ENCODE peak calls at places on chromosomes 12 and 14, in seven cellular contexts. One of them, this sample, is unnamed.

GRCh38 chr12:28415755-28416154 is 225.5 kb downstream of the CCDC91 start:
- DNase-seq in H9: no peak
- DNase-seq in CD8-positive, alpha-beta T cell: no peak
- DNase-seq in CD8-positive, alpha-beta memory T cell: no peak
- DNase-seq in IMR-90: peak
- DNase-seq in aorta: no peak
- DNase-seq in effector memory CD4-positive, alpha-beta T cell: no peak
- DNase-seq in this sample: no peak

GRCh38 chr14:104146651-104147345 is 8.4 kb downstream of the KIF26A start:
- DNase-seq in H9: peak
- DNase-seq in CD8-positive, alpha-beta T cell: no peak
- DNase-seq in CD8-positive, alpha-beta memory T cell: peak
- DNase-seq in IMR-90: no peak
- DNase-seq in aorta: peak
- DNase-seq in effector memory CD4-positive, alpha-beta T cell: no peak
- DNase-seq in this sample: no peak

GRCh38 chr12:121005346-121005815 is 10.9 kb downstream of the C12orf43 start:
- DNase-seq in H9: peak
- DNase-seq in CD8-positive, alpha-beta T cell: peak
- DNase-seq in CD8-positive, alpha-beta memory T cell: peak
- DNase-seq in IMR-90: peak
- DNase-seq in aorta: no peak
- DNase-seq in effector memory CD4-positive, alpha-beta T cell: no peak
- DNase-seq in this sample: no peak

GRCh38 chr12:78878866-78879265 is 14.3 kb downstream of the SYT1 start:
- DNase-seq in H9: no peak
- DNase-seq in CD8-positive, alpha-beta T cell: no peak
- DNase-seq in CD8-positive, alpha-beta memory T cell: no peak
- DNase-seq in IMR-90: no peak
- DNase-seq in aorta: no peak
- DNase-seq in effector memory CD4-positive, alpha-beta T cell: no peak
- DNase-seq in this sample: no peak

GRCh38 chr14:69606816-69607215 is 4.6 kb upstream of the SUSD6 start:
- DNase-seq in H9: no peak
- DNase-seq in CD8-positive, alpha-beta T cell: no peak
- DNase-seq in CD8-positive, alpha-beta memory T cell: no peak
- DNase-seq in IMR-90: no peak
- DNase-seq in aorta: no peak
- DNase-seq in effector memory CD4-positive, alpha-beta T cell: no peak
- DNase-seq in this sample: no peak

GRCh38 chr12:58564721-58565120 is 355.6 kb downstream of the LRIG3 start:
- DNase-seq in H9: no peak
- DNase-seq in CD8-positive, alpha-beta T cell: no peak
- DNase-seq in CD8-positive, alpha-beta memory T cell: no peak
- DNase-seq in IMR-90: peak
- DNase-seq in aorta: no peak
- DNase-seq in effector memory CD4-positive, alpha-beta T cell: no peak
- DNase-seq in this sample: no peak

GRCh38 chr12:14510574-14510973 is 57.1 kb downstream of the PLBD1 start:
- DNase-seq in H9: no peak
- DNase-seq in CD8-positive, alpha-beta T cell: no peak
- DNase-seq in CD8-positive, alpha-beta memory T cell: no peak
- DNase-seq in IMR-90: no peak
- DNase-seq in aorta: no peak
- DNase-seq in effector memory CD4-positive, alpha-beta T cell: no peak
- DNase-seq in this sample: no peak

GRCh38 chr12:34393821-34394150 is 371.5 kb downstream of the ALG10 start:
- DNase-seq in H9: no peak
- DNase-seq in CD8-positive, alpha-beta T cell: peak
- DNase-seq in CD8-positive, alpha-beta memory T cell: peak
- DNase-seq in IMR-90: no peak
- DNase-seq in aorta: peak
- DNase-seq in effector memory CD4-positive, alpha-beta T cell: no peak
- DNase-seq in this sample: no peak

GRCh38 chr14:105167303-105168092 is 1.1 kb downstream of the JAG2 start:
- DNase-seq in H9: peak
- DNase-seq in CD8-positive, alpha-beta T cell: no peak
- DNase-seq in CD8-positive, alpha-beta memory T cell: no peak
- DNase-seq in IMR-90: no peak
- DNase-seq in aorta: no peak
- DNase-seq in effector memory CD4-positive, alpha-beta T cell: no peak
- DNase-seq in this sample: no peak
- H3K27ac ChIP-seq in H9: no peak
- H3K27ac ChIP-seq in CD8-positive, alpha-beta T cell: no peak
- H3K27ac ChIP-seq in CD8-positive, alpha-beta memory T cell: no peak
- H3K27ac ChIP-seq in IMR-90: no peak
- H3K27ac ChIP-seq in aorta: no peak
- H3K27ac ChIP-seq in effector memory CD4-positive, alpha-beta T cell: no peak
- H3K27ac ChIP-seq in this sample: no peak

DNA sequence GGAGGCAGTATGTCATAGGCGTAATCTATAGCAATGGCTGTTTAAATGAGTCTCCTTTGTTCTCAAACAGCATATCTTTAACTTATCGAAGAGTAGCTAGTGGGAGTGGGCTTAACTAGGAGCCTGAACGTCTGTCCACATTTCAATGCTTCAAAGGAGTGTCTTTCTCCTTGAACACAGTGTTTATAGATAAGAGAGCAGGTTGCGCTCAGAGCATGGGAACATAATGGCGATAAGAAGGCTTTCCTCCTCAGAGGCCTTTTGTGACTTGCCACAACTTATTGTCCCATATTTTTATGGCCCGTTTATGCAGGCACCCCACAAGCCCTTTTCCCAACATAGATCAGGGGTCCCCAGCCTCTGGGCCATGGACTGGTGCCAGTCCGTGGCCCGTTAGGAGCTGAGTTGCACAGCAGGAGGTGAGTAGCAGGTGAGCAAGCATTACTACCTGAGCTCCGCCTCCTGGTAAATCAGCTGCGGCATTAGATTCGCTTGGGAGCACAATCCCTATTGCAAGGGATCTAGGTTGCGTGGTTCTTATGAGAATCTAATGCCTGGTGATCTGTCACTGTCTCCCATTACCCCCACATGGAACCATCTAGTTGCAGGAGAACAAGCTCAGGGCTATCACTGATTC is 2.5 kb upstream of the DDX47 start:
- DNase-seq in H9: no peak
- DNase-seq in CD8-positive, alpha-beta T cell: no peak
- DNase-seq in CD8-positive, alpha-beta memory T cell: no peak
- DNase-seq in IMR-90: no peak
- DNase-seq in aorta: no peak
- DNase-seq in effector memory CD4-positive, alpha-beta T cell: no peak
- DNase-seq in this sample: no peak
- H3K27ac ChIP-seq in H9: no peak
- H3K27ac ChIP-seq in CD8-positive, alpha-beta T cell: no peak
- H3K27ac ChIP-seq in CD8-positive, alpha-beta memory T cell: no peak
- H3K27ac ChIP-seq in IMR-90: no peak
- H3K27ac ChIP-seq in aorta: no peak
- H3K27ac ChIP-seq in effector memory CD4-positive, alpha-beta T cell: no peak
- H3K27ac ChIP-seq in this sample: no peak

DNA sequence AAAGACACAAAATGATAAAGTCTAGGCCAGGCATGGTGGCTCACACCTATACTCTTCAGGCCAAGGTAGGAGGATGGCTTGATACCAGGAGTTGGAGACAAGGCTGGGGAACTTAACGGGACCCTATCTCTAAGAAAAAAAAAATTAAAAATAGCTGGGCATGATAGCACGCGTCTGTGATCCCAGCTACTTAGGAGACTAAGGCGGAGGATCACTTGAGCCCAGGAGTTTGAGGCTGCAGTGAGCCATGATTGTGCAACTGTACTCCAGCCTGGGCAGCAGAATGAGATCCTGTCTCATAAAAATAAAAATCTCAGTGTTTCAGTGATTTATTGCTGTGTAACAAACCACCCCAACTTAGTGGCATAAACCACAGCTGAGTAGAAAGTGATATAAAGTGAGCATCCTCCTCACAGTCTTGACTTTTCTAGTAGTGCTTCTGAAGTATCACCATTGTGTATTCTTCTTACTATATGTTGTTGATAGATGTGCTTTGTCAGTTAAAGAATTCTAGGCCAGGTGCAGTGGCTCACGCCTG is 10.6 kb upstream of the ATF1 start:
- DNase-seq in H9: peak
- DNase-seq in CD8-positive, alpha-beta T cell: no peak
- DNase-seq in CD8-positive, alpha-beta memory T cell: no peak
- DNase-seq in IMR-90: no peak
- DNase-seq in aorta: no peak
- DNase-seq in effector memory CD4-positive, alpha-beta T cell: no peak
- DNase-seq in this sample: no peak
- H3K27ac ChIP-seq in H9: no peak
- H3K27ac ChIP-seq in CD8-positive, alpha-beta T cell: no peak
- H3K27ac ChIP-seq in CD8-positive, alpha-beta memory T cell: no peak
- H3K27ac ChIP-seq in IMR-90: no peak
- H3K27ac ChIP-seq in aorta: no peak
- H3K27ac ChIP-seq in effector memory CD4-positive, alpha-beta T cell: no peak
- H3K27ac ChIP-seq in this sample: no peak

GRCh38 chr12:26127404-26127803 is 2.6 kb upstream of the BHLHE41 start:
- DNase-seq in H9: no peak
- DNase-seq in CD8-positive, alpha-beta T cell: no peak
- DNase-seq in CD8-positive, alpha-beta memory T cell: no peak
- DNase-seq in IMR-90: no peak
- DNase-seq in aorta: no peak
- DNase-seq in effector memory CD4-positive, alpha-beta T cell: no peak
- DNase-seq in this sample: no peak
- H3K27ac ChIP-seq in H9: no peak
- H3K27ac ChIP-seq in CD8-positive, alpha-beta T cell: no peak
- H3K27ac ChIP-seq in CD8-positive, alpha-beta memory T cell: no peak
- H3K27ac ChIP-seq in IMR-90: no peak
- H3K27ac ChIP-seq in aorta: no peak
- H3K27ac ChIP-seq in effector memory CD4-positive, alpha-beta T cell: no peak
- H3K27ac ChIP-seq in this sample: peak

GRCh38 chr14:50985816-50986396 is 41.6 kb upstream of the PYGL start:
- DNase-seq in H9: no peak
- DNase-seq in CD8-positive, alpha-beta T cell: no peak
- DNase-seq in CD8-positive, alpha-beta memory T cell: no peak
- DNase-seq in IMR-90: no peak
- DNase-seq in aorta: no peak
- DNase-seq in effector memory CD4-positive, alpha-beta T cell: no peak
- DNase-seq in this sample: no peak
- H3K27ac ChIP-seq in H9: no peak
- H3K27ac ChIP-seq in CD8-positive, alpha-beta T cell: no peak
- H3K27ac ChIP-seq in CD8-positive, alpha-beta memory T cell: no peak
- H3K27ac ChIP-seq in IMR-90: no peak
- H3K27ac ChIP-seq in aorta: no peak
- H3K27ac ChIP-seq in effector memory CD4-positive, alpha-beta T cell: no peak
- H3K27ac ChIP-seq in this sample: peak

GRCh38 chr14:64760146-64760755 is 56.0 kb downstream of the PLEKHG3 start:
- DNase-seq in H9: peak
- DNase-seq in CD8-positive, alpha-beta T cell: peak
- DNase-seq in CD8-positive, alpha-beta memory T cell: peak
- DNase-seq in IMR-90: peak
- DNase-seq in aorta: no peak
- DNase-seq in effector memory CD4-positive, alpha-beta T cell: peak
- DNase-seq in this sample: no peak

GRCh38 chr14:64763089-64763782 is 59.0 kb downstream of the PLEKHG3 start:
- DNase-seq in H9: no peak
- DNase-seq in CD8-positive, alpha-beta T cell: no peak
- DNase-seq in CD8-positive, alpha-beta memory T cell: peak
- DNase-seq in IMR-90: no peak
- DNase-seq in aorta: no peak
- DNase-seq in effector memory CD4-positive, alpha-beta T cell: no peak
- DNase-seq in this sample: no peak

GRCh38 chr14:64760916-64761315 is 56.7 kb downstream of the PLEKHG3 start:
- DNase-seq in H9: no peak
- DNase-seq in CD8-positive, alpha-beta T cell: no peak
- DNase-seq in CD8-positive, alpha-beta memory T cell: peak
- DNase-seq in IMR-90: no peak
- DNase-seq in aorta: no peak
- DNase-seq in effector memory CD4-positive, alpha-beta T cell: no peak
- DNase-seq in this sample: no peak

GRCh38 chr14:64762044-64763034 is 58.1 kb downstream of the PLEKHG3 start:
- DNase-seq in H9: no peak
- DNase-seq in CD8-positive, alpha-beta T cell: peak
- DNase-seq in CD8-positive, alpha-beta memory T cell: peak
- DNase-seq in IMR-90: peak
- DNase-seq in aorta: peak
- DNase-seq in effector memory CD4-positive, alpha-beta T cell: peak
- DNase-seq in this sample: no peak

GRCh38 chr14:64761441-64762043 is 57.3 kb downstream of the PLEKHG3 start:
- DNase-seq in H9: no peak
- DNase-seq in CD8-positive, alpha-beta T cell: no peak
- DNase-seq in CD8-positive, alpha-beta memory T cell: peak
- DNase-seq in IMR-90: peak
- DNase-seq in aorta: no peak
- DNase-seq in effector memory CD4-positive, alpha-beta T cell: no peak
- DNase-seq in this sample: no peak
- H3K27ac ChIP-seq in H9: no peak
- H3K27ac ChIP-seq in CD8-positive, alpha-beta T cell: no peak
- H3K27ac ChIP-seq in CD8-positive, alpha-beta memory T cell: no peak
- H3K27ac ChIP-seq in IMR-90: peak
- H3K27ac ChIP-seq in aorta: no peak
- H3K27ac ChIP-seq in effector memory CD4-positive, alpha-beta T cell: no peak
- H3K27ac ChIP-seq in this sample: peak

DNA sequence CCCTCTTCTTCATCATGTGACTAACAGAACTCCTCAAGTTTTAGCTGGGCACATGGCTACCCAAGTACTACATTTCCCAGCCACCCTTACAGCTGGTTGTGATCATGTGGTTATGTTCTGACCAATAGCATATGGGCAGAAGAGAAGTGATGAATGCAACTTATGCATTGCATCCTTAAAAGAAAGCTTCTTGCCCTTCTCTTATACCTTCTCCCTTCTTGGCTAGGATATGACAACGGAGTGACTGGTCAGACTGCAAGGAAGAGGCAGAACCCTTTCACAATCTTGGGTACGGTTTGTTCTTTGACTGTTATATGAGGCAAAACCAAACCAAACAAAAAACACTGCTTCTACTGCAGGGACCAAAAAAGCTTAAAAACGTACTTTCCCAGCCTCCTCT is 66.5 kb upstream of the MAX start:
- DNase-seq in H9: no peak
- DNase-seq in CD8-positive, alpha-beta T cell: no peak
- DNase-seq in CD8-positive, alpha-beta memory T cell: no peak
- DNase-seq in IMR-90: no peak
- DNase-seq in aorta: no peak
- DNase-seq in effector memory CD4-positive, alpha-beta T cell: no peak
- DNase-seq in this sample: no peak
- H3K27ac ChIP-seq in H9: no peak
- H3K27ac ChIP-seq in CD8-positive, alpha-beta T cell: no peak
- H3K27ac ChIP-seq in CD8-positive, alpha-beta memory T cell: no peak
- H3K27ac ChIP-seq in IMR-90: no peak
- H3K27ac ChIP-seq in aorta: no peak
- H3K27ac ChIP-seq in effector memory CD4-positive, alpha-beta T cell: no peak
- H3K27ac ChIP-seq in this sample: peak

GRCh38 chr14:54335569-54336155 is 61.1 kb upstream of the CDKN3 start:
- DNase-seq in H9: no peak
- DNase-seq in CD8-positive, alpha-beta T cell: no peak
- DNase-seq in CD8-positive, alpha-beta memory T cell: no peak
- DNase-seq in IMR-90: no peak
- DNase-seq in aorta: no peak
- DNase-seq in effector memory CD4-positive, alpha-beta T cell: no peak
- DNase-seq in this sample: no peak
- H3K27ac ChIP-seq in H9: no peak
- H3K27ac ChIP-seq in CD8-positive, alpha-beta T cell: no peak
- H3K27ac ChIP-seq in CD8-positive, alpha-beta memory T cell: no peak
- H3K27ac ChIP-seq in IMR-90: no peak
- H3K27ac ChIP-seq in aorta: no peak
- H3K27ac ChIP-seq in effector memory CD4-positive, alpha-beta T cell: no peak
- H3K27ac ChIP-seq in this sample: no peak

This sample was measured in caudate nucleus.